ENCODE peak calls at places on chromosome 5, in ten cellular contexts. One of them, this sample, is unnamed.

GRCh38 chr5:54309237-54309636 is 1.1 kb downstream of the ARL15 start:
- DNase-seq in NCI-H748 treated with DMSO at 0.1 percent for 48 hours: no peak
- DNase-seq in astrocyte of the spinal cord: peak; percentile 20
- DNase-seq in RPMI8226: no peak
- DNase-seq in vagina: no peak
- DNase-seq in stimulated activated CD8-positive, alpha-beta memory T cell treated with anti-CD3 and anti-CD28 coated beads, Interleukin-4, amount 100 ng/mL, for 1 hour: no peak
- DNase-seq in GM20000: no peak
- DNase-seq in fibroblast of lung: peak; percentile 23
- DNase-seq in coronary artery: no peak
- DNase-seq in NCI-H2029 treated with DMSO at 0.1 percent for 48 hours: no peak
- DNase-seq in this sample: no peak

GRCh38 chr5:140126315-140127012 is 727 bp downstream of the IGIP start:
- DNase-seq in NCI-H2029 treated with DMSO at 0.1 percent for 48 hours: no peak
- DNase-seq in GM20000: no peak
- DNase-seq in coronary artery: no peak
- DNase-seq in RPMI8226: no peak
- DNase-seq in NCI-H748 treated with DMSO at 0.1 percent for 48 hours: no peak
- DNase-seq in astrocyte of the spinal cord: no peak
- DNase-seq in vagina: no peak
- DNase-seq in fibroblast of lung: no peak
- DNase-seq in stimulated activated CD8-positive, alpha-beta memory T cell treated with anti-CD3 and anti-CD28 coated beads, Interleukin-4, amount 100 ng/mL, for 1 hour: no peak
- DNase-seq in this sample: no peak

GRCh38 chr5:107487056-107487461 is 183.7 kb downstream of the EFNA5 start:
- DNase-seq in vagina: no peak
- DNase-seq in NCI-H2029 treated with DMSO at 0.1 percent for 48 hours: no peak
- DNase-seq in fibroblast of lung: peak; percentile 28
- DNase-seq in stimulated activated CD8-positive, alpha-beta memory T cell treated with anti-CD3 and anti-CD28 coated beads, Interleukin-4, amount 100 ng/mL, for 1 hour: no peak
- DNase-seq in GM20000: no peak
- DNase-seq in RPMI8226: no peak
- DNase-seq in NCI-H748 treated with DMSO at 0.1 percent for 48 hours: no peak
- DNase-seq in coronary artery: no peak
- DNase-seq in astrocyte of the spinal cord: no peak
- DNase-seq in this sample: no peak

GRCh38 chr5:68593211-68593701 is 377.7 kb downstream of the PIK3R1 start:
- DNase-seq in NCI-H2029 treated with DMSO at 0.1 percent for 48 hours: no peak
- DNase-seq in stimulated activated CD8-positive, alpha-beta memory T cell treated with anti-CD3 and anti-CD28 coated beads, Interleukin-4, amount 100 ng/mL, for 1 hour: no peak
- DNase-seq in NCI-H748 treated with DMSO at 0.1 percent for 48 hours: no peak
- DNase-seq in coronary artery: no peak
- DNase-seq in astrocyte of the spinal cord: no peak
- DNase-seq in GM20000: no peak
- DNase-seq in fibroblast of lung: no peak
- DNase-seq in vagina: no peak
- DNase-seq in RPMI8226: no peak
- DNase-seq in this sample: no peak

GRCh38 chr5:43006411-43007202 is 33.5 kb downstream of the ANXA2R start:
- DNase-seq in fibroblast of lung: no peak
- DNase-seq in RPMI8226: no peak
- DNase-seq in stimulated activated CD8-positive, alpha-beta memory T cell treated with anti-CD3 and anti-CD28 coated beads, Interleukin-4, amount 100 ng/mL, for 1 hour: no peak
- DNase-seq in NCI-H748 treated with DMSO at 0.1 percent for 48 hours: no peak
- DNase-seq in astrocyte of the spinal cord: no peak
- DNase-seq in NCI-H2029 treated with DMSO at 0.1 percent for 48 hours: no peak
- DNase-seq in vagina: no peak
- DNase-seq in coronary artery: no peak
- DNase-seq in GM20000: no peak
- DNase-seq in this sample: no peak

GRCh38 chr5:68924490-68925145 is 169.2 kb upstream of the SLC30A5 start:
- DNase-seq in RPMI8226: no peak
- DNase-seq in fibroblast of lung: peak; percentile 25
- DNase-seq in GM20000: no peak
- DNase-seq in NCI-H2029 treated with DMSO at 0.1 percent for 48 hours: no peak
- DNase-seq in stimulated activated CD8-positive, alpha-beta memory T cell treated with anti-CD3 and anti-CD28 coated beads, Interleukin-4, amount 100 ng/mL, for 1 hour: no peak
- DNase-seq in vagina: no peak
- DNase-seq in coronary artery: no peak
- DNase-seq in astrocyte of the spinal cord: peak; percentile 46
- DNase-seq in NCI-H748 treated with DMSO at 0.1 percent for 48 hours: no peak
- DNase-seq in this sample: no peak

GRCh38 chr5:39714036-39714698 is 289.4 kb upstream of the DAB2 start:
- DNase-seq in NCI-H2029 treated with DMSO at 0.1 percent for 48 hours: no peak
- DNase-seq in NCI-H748 treated with DMSO at 0.1 percent for 48 hours: peak; percentile 93
- DNase-seq in vagina: no peak
- DNase-seq in stimulated activated CD8-positive, alpha-beta memory T cell treated with anti-CD3 and anti-CD28 coated beads, Interleukin-4, amount 100 ng/mL, for 1 hour: no peak
- DNase-seq in fibroblast of lung: peak; percentile 81
- DNase-seq in GM20000: peak; percentile 20
- DNase-seq in coronary artery: no peak
- DNase-seq in astrocyte of the spinal cord: peak; percentile 82
- DNase-seq in RPMI8226: peak; percentile 51
- DNase-seq in this sample: no peak

GRCh38 chr5:96687812-96688453 is 25.8 kb downstream of the CAST start:
- DNase-seq in astrocyte of the spinal cord: peak; percentile 73
- DNase-seq in stimulated activated CD8-positive, alpha-beta memory T cell treated with anti-CD3 and anti-CD28 coated beads, Interleukin-4, amount 100 ng/mL, for 1 hour: no peak
- DNase-seq in coronary artery: no peak
- DNase-seq in vagina: no peak
- DNase-seq in NCI-H2029 treated with DMSO at 0.1 percent for 48 hours: peak; percentile 69
- DNase-seq in RPMI8226: peak; percentile 51
- DNase-seq in NCI-H748 treated with DMSO at 0.1 percent for 48 hours: peak; percentile 34
- DNase-seq in fibroblast of lung: peak; percentile 83
- DNase-seq in GM20000: peak; percentile 52
- DNase-seq in this sample: no peak

GRCh38 chr5:158569534-158569933 is 530.2 kb downstream of the EBF1 start:
- DNase-seq in NCI-H748 treated with DMSO at 0.1 percent for 48 hours: no peak
- DNase-seq in NCI-H2029 treated with DMSO at 0.1 percent for 48 hours: no peak
- DNase-seq in astrocyte of the spinal cord: peak; percentile 45
- DNase-seq in vagina: no peak
- DNase-seq in RPMI8226: no peak
- DNase-seq in coronary artery: no peak
- DNase-seq in GM20000: no peak
- DNase-seq in fibroblast of lung: no peak
- DNase-seq in stimulated activated CD8-positive, alpha-beta memory T cell treated with anti-CD3 and anti-CD28 coated beads, Interleukin-4, amount 100 ng/mL, for 1 hour: no peak
- DNase-seq in this sample: no peak

GRCh38 chr5:119862654-119863053 is 233.3 kb downstream of the FAM170A start:
- DNase-seq in stimulated activated CD8-positive, alpha-beta memory T cell treated with anti-CD3 and anti-CD28 coated beads, Interleukin-4, amount 100 ng/mL, for 1 hour: no peak
- DNase-seq in coronary artery: no peak
- DNase-seq in RPMI8226: no peak
- DNase-seq in astrocyte of the spinal cord: no peak
- DNase-seq in GM20000: no peak
- DNase-seq in NCI-H748 treated with DMSO at 0.1 percent for 48 hours: no peak
- DNase-seq in fibroblast of lung: no peak
- DNase-seq in NCI-H2029 treated with DMSO at 0.1 percent for 48 hours: no peak
- DNase-seq in vagina: no peak
- DNase-seq in this sample: no peak

GRCh38 chr5:73513996-73514395 is 15.8 kb downstream of the BTF3 start:
- DNase-seq in astrocyte of the spinal cord: no peak
- DNase-seq in stimulated activated CD8-positive, alpha-beta memory T cell treated with anti-CD3 and anti-CD28 coated beads, Interleukin-4, amount 100 ng/mL, for 1 hour: no peak
- DNase-seq in RPMI8226: no peak
- DNase-seq in vagina: no peak
- DNase-seq in coronary artery: no peak
- DNase-seq in NCI-H2029 treated with DMSO at 0.1 percent for 48 hours: no peak
- DNase-seq in fibroblast of lung: no peak
- DNase-seq in NCI-H748 treated with DMSO at 0.1 percent for 48 hours: no peak
- DNase-seq in GM20000: no peak
- DNase-seq in this sample: no peak

GRCh38 chr5:57172466-57172961 is 1.3 kb upstream of the GPBP1 start:
- DNase-seq in GM20000: no peak
- DNase-seq in fibroblast of lung: peak; percentile 43
- DNase-seq in NCI-H2029 treated with DMSO at 0.1 percent for 48 hours: no peak
- DNase-seq in NCI-H748 treated with DMSO at 0.1 percent for 48 hours: no peak
- DNase-seq in coronary artery: no peak
- DNase-seq in RPMI8226: peak; percentile 46
- DNase-seq in astrocyte of the spinal cord: peak; percentile 59
- DNase-seq in stimulated activated CD8-positive, alpha-beta memory T cell treated with anti-CD3 and anti-CD28 coated beads, Interleukin-4, amount 100 ng/mL, for 1 hour: no peak
- DNase-seq in vagina: no peak
- DNase-seq in this sample: no peak

GRCh38 chr5:132472431-132472830 is 18.1 kb downstream of the IRF1 start:
- DNase-seq in stimulated activated CD8-positive, alpha-beta memory T cell treated with anti-CD3 and anti-CD28 coated beads, Interleukin-4, amount 100 ng/mL, for 1 hour: no peak
- DNase-seq in fibroblast of lung: no peak
- DNase-seq in GM20000: no peak
- DNase-seq in vagina: no peak
- DNase-seq in NCI-H2029 treated with DMSO at 0.1 percent for 48 hours: no peak
- DNase-seq in coronary artery: no peak
- DNase-seq in RPMI8226: no peak
- DNase-seq in NCI-H748 treated with DMSO at 0.1 percent for 48 hours: no peak
- DNase-seq in astrocyte of the spinal cord: no peak
- DNase-seq in this sample: no peak

GRCh38 chr5:93995126-93995621 is 253.8 kb upstream of the POU5F2 start:
- DNase-seq in stimulated activated CD8-positive, alpha-beta memory T cell treated with anti-CD3 and anti-CD28 coated beads, Interleukin-4, amount 100 ng/mL, for 1 hour: no peak
- DNase-seq in astrocyte of the spinal cord: peak; percentile 5
- DNase-seq in fibroblast of lung: peak; percentile 40
- DNase-seq in RPMI8226: no peak
- DNase-seq in GM20000: no peak
- DNase-seq in vagina: no peak
- DNase-seq in NCI-H2029 treated with DMSO at 0.1 percent for 48 hours: peak; percentile 71
- DNase-seq in NCI-H748 treated with DMSO at 0.1 percent for 48 hours: no peak
- DNase-seq in coronary artery: no peak
- DNase-seq in this sample: no peak

GRCh38 chr5:151454166-151454565 is 6.8 kb downstream of the SLC36A1 start:
- DNase-seq in RPMI8226: no peak
- DNase-seq in stimulated activated CD8-positive, alpha-beta memory T cell treated with anti-CD3 and anti-CD28 coated beads, Interleukin-4, amount 100 ng/mL, for 1 hour: no peak
- DNase-seq in GM20000: no peak
- DNase-seq in NCI-H748 treated with DMSO at 0.1 percent for 48 hours: peak; percentile 20
- DNase-seq in coronary artery: no peak
- DNase-seq in NCI-H2029 treated with DMSO at 0.1 percent for 48 hours: no peak
- DNase-seq in vagina: no peak
- DNase-seq in fibroblast of lung: no peak
- DNase-seq in astrocyte of the spinal cord: no peak
- DNase-seq in this sample: no peak

GRCh38 chr5:173864126-173865075 is 23.7 kb upstream of the CPEB4 start:
- DNase-seq in astrocyte of the spinal cord: no peak
- DNase-seq in RPMI8226: no peak
- DNase-seq in fibroblast of lung: no peak
- DNase-seq in GM20000: no peak
- DNase-seq in vagina: no peak
- DNase-seq in stimulated activated CD8-positive, alpha-beta memory T cell treated with anti-CD3 and anti-CD28 coated beads, Interleukin-4, amount 100 ng/mL, for 1 hour: no peak
- DNase-seq in NCI-H748 treated with DMSO at 0.1 percent for 48 hours: no peak
- DNase-seq in coronary artery: no peak
- DNase-seq in NCI-H2029 treated with DMSO at 0.1 percent for 48 hours: no peak
- DNase-seq in this sample: no peak

GRCh38 chr5:133938039-133938821 is 30.2 kb downstream of the C5orf15 start:
- DNase-seq in fibroblast of lung: no peak
- DNase-seq in coronary artery: peak; percentile 36
- DNase-seq in stimulated activated CD8-positive, alpha-beta memory T cell treated with anti-CD3 and anti-CD28 coated beads, Interleukin-4, amount 100 ng/mL, for 1 hour: no peak
- DNase-seq in RPMI8226: no peak
- DNase-seq in GM20000: no peak
- DNase-seq in NCI-H748 treated with DMSO at 0.1 percent for 48 hours: no peak
- DNase-seq in astrocyte of the spinal cord: no peak
- DNase-seq in vagina: peak; percentile 31
- DNase-seq in NCI-H2029 treated with DMSO at 0.1 percent for 48 hours: no peak
- DNase-seq in this sample: no peak

GRCh38 chr5:152634596-152634995 is 229.5 kb upstream of the NMUR2 start:
- DNase-seq in NCI-H748 treated with DMSO at 0.1 percent for 48 hours: peak; percentile 53
- DNase-seq in fibroblast of lung: no peak
- DNase-seq in coronary artery: no peak
- DNase-seq in RPMI8226: no peak
- DNase-seq in vagina: no peak
- DNase-seq in stimulated activated CD8-positive, alpha-beta memory T cell treated with anti-CD3 and anti-CD28 coated beads, Interleukin-4, amount 100 ng/mL, for 1 hour: no peak
- DNase-seq in NCI-H2029 treated with DMSO at 0.1 percent for 48 hours: peak; percentile 7
- DNase-seq in GM20000: no peak
- DNase-seq in astrocyte of the spinal cord: no peak
- DNase-seq in this sample: no peak

GRCh38 chr5:175321927-175322532 is 122.0 kb downstream of the DRD1 start:
- DNase-seq in coronary artery: no peak
- DNase-seq in stimulated activated CD8-positive, alpha-beta memory T cell treated with anti-CD3 and anti-CD28 coated beads, Interleukin-4, amount 100 ng/mL, for 1 hour: no peak
- DNase-seq in GM20000: peak; percentile 40
- DNase-seq in fibroblast of lung: peak; percentile 35
- DNase-seq in vagina: no peak
- DNase-seq in NCI-H2029 treated with DMSO at 0.1 percent for 48 hours: no peak
- DNase-seq in NCI-H748 treated with DMSO at 0.1 percent for 48 hours: no peak
- DNase-seq in astrocyte of the spinal cord: peak; percentile 22
- DNase-seq in RPMI8226: peak; percentile 71
- DNase-seq in this sample: no peak

GRCh38 chr5:80223561-80223960 is 32.3 kb downstream of the SERINC5 start:
- DNase-seq in stimulated activated CD8-positive, alpha-beta memory T cell treated with anti-CD3 and anti-CD28 coated beads, Interleukin-4, amount 100 ng/mL, for 1 hour: no peak
- DNase-seq in astrocyte of the spinal cord: no peak
- DNase-seq in NCI-H2029 treated with DMSO at 0.1 percent for 48 hours: no peak
- DNase-seq in NCI-H748 treated with DMSO at 0.1 percent for 48 hours: no peak
- DNase-seq in coronary artery: no peak
- DNase-seq in vagina: no peak
- DNase-seq in fibroblast of lung: no peak
- DNase-seq in RPMI8226: no peak
- DNase-seq in GM20000: no peak
- DNase-seq in this sample: no peak

GRCh38 chr5:175588709-175589429 is 69.0 kb upstream of the HRH2 start:
- DNase-seq in fibroblast of lung: no peak
- DNase-seq in stimulated activated CD8-positive, alpha-beta memory T cell treated with anti-CD3 and anti-CD28 coated beads, Interleukin-4, amount 100 ng/mL, for 1 hour: no peak
- DNase-seq in coronary artery: no peak
- DNase-seq in astrocyte of the spinal cord: no peak
- DNase-seq in GM20000: no peak
- DNase-seq in RPMI8226: no peak
- DNase-seq in NCI-H2029 treated with DMSO at 0.1 percent for 48 hours: no peak
- DNase-seq in vagina: no peak
- DNase-seq in NCI-H748 treated with DMSO at 0.1 percent for 48 hours: no peak
- DNase-seq in this sample: no peak

GRCh38 chr5:127938746-127939145 is 144.8 kb upstream of the SLC12A2 start:
- DNase-seq in stimulated activated CD8-positive, alpha-beta memory T cell treated with anti-CD3 and anti-CD28 coated beads, Interleukin-4, amount 100 ng/mL, for 1 hour: no peak
- DNase-seq in GM20000: no peak
- DNase-seq in RPMI8226: no peak
- DNase-seq in fibroblast of lung: no peak
- DNase-seq in astrocyte of the spinal cord: no peak
- DNase-seq in vagina: no peak
- DNase-seq in NCI-H2029 treated with DMSO at 0.1 percent for 48 hours: no peak
- DNase-seq in NCI-H748 treated with DMSO at 0.1 percent for 48 hours: no peak
- DNase-seq in coronary artery: no peak
- DNase-seq in this sample: no peak

GRCh38 chr5:38396766-38397165 is 138.4 kb downstream of the EGFLAM start:
- DNase-seq in NCI-H748 treated with DMSO at 0.1 percent for 48 hours: no peak
- DNase-seq in GM20000: no peak
- DNase-seq in coronary artery: no peak
- DNase-seq in fibroblast of lung: no peak
- DNase-seq in RPMI8226: no peak
- DNase-seq in stimulated activated CD8-positive, alpha-beta memory T cell treated with anti-CD3 and anti-CD28 coated beads, Interleukin-4, amount 100 ng/mL, for 1 hour: no peak
- DNase-seq in astrocyte of the spinal cord: no peak
- DNase-seq in vagina: no peak
- DNase-seq in NCI-H2029 treated with DMSO at 0.1 percent for 48 hours: no peak
- DNase-seq in this sample: no peak

GRCh38 chr5:43416233-43416987 is 4.2 kb upstream of the CCL28 start:
- DNase-seq in NCI-H2029 treated with DMSO at 0.1 percent for 48 hours: no peak
- DNase-seq in fibroblast of lung: no peak
- DNase-seq in RPMI8226: no peak
- DNase-seq in NCI-H748 treated with DMSO at 0.1 percent for 48 hours: peak; percentile 36
- DNase-seq in vagina: no peak
- DNase-seq in astrocyte of the spinal cord: no peak
- DNase-seq in GM20000: no peak
- DNase-seq in coronary artery: no peak
- DNase-seq in stimulated activated CD8-positive, alpha-beta memory T cell treated with anti-CD3 and anti-CD28 coated beads, Interleukin-4, amount 100 ng/mL, for 1 hour: no peak
- DNase-seq in this sample: no peak

This sample was measured in ascending aorta.